ENCODE peak calls at places on chromosome 12, in eight cellular contexts. B is lung; H is foreskin fibroblast; G is heart right ventricle; R is AG04450; V is CD8-positive, alpha-beta T cell; E is upper lobe of right lung; S is stomach. T is an unnamed sample.

GRCh38 chr12:56257491-56258067 is 605 bp downstream of the ANKRD52 start:
- DNase-seq in E (no peak), V (no peak), H (peak), R (no peak), S (no peak), G (no peak), B (no peak), T (no peak)

GRCh38 chr12:40054554-40055226 is 51.2 kb downstream of the SLC2A13 start:
- DNase-seq in H (peak), B (no peak), E (no peak), S (no peak), G (peak), V (no peak), R (peak), T (no peak)

GRCh38 chr12:75345531-75345930 is 11.1 kb downstream of the GLIPR1L1 start:
- DNase-seq in H (peak), B (no peak), R (no peak), V (no peak), S (no peak), E (no peak), G (no peak), T (no peak)

GRCh38 chr12:124734224-124734788 is 129.4 kb downstream of the SCARB1 start:
- DNase-seq in S (no peak), E (peak), B (peak), V (no peak), R (no peak), H (peak), G (no peak), T (no peak)

GRCh38 chr12:128684357-128684756 is 139.4 kb downstream of the SLC15A4 start:
- DNase-seq in G (no peak), B (no peak), E (no peak), V (no peak), S (no peak), R (no peak), H (no peak), T (no peak)

GRCh38 chr12:124764451-124764850 is 99.2 kb downstream of the SCARB1 start:
- DNase-seq in E (no peak), B (no peak), V (no peak), G (no peak), R (no peak), S (no peak), H (peak), T (peak)

GRCh38 chr12:26118356-26118755 is 6.5 kb downstream of the BHLHE41 start:
- DNase-seq in E (no peak), B (no peak), G (no peak), H (no peak), V (no peak), S (no peak), R (no peak), T (no peak)

GRCh38 chr12:10214877-10215267 is 2.2 kb downstream of the GABARAPL1 start:
- DNase-seq in S (no peak), H (no peak), G (no peak), E (no peak), V (no peak), R (no peak), B (no peak), T (no peak)

GRCh38 chr12:116171549-116171948 is 105.9 kb downstream of the MED13L start:
- DNase-seq in E (no peak), S (no peak), V (no peak), R (no peak), B (no peak), H (peak), G (no peak), T (no peak)

GRCh38 chr12:123389560-123390351 is 5.8 kb downstream of the KMT5A start:
- DNase-seq in S (peak), V (no peak), E (peak), G (peak), R (no peak), B (peak), H (peak), T (no peak)

GRCh38 chr12:6769003-6769389 is 2.8 kb downstream of the PTMS start:
- DNase-seq in S (no peak), H (peak), G (peak), R (no peak), E (no peak), B (no peak), V (no peak), T (no peak)

GRCh38 chr12:16606201-16606849 is 363 bp upstream of the LMO3 start:
- DNase-seq in B (peak), H (peak), V (no peak), G (no peak), S (no peak), R (no peak), E (peak), T (no peak)

GRCh38 chr12:71865166-71865713 is 25.7 kb downstream of the TBC1D15 start:
- DNase-seq in S (no peak), V (no peak), R (peak), H (peak), G (no peak), B (no peak), E (no peak), T (peak)

GRCh38 chr12:92735131-92735721 is 32.4 kb downstream of the PLEKHG7 start:
- DNase-seq in S (no peak), R (peak), H (peak), V (no peak), B (no peak), G (peak), E (no peak), T (peak)

GRCh38 chr12:752673-753400 is 458 bp downstream of the WNK1 start:
- DNase-seq in H (peak), S (peak), G (peak), E (peak), B (peak), V (peak), R (no peak), T (no peak)

GRCh38 chr12:3117628-3118027 is 40.4 kb downstream of the TSPAN9 start:
- DNase-seq in H (peak), G (no peak), B (no peak), V (no peak), E (no peak), S (no peak), R (peak), T (peak)

GRCh38 chr12:84375472-84375871 is 537.1 kb downstream of the SLC6A15 start:
- DNase-seq in E (no peak), H (peak), V (no peak), S (no peak), R (peak), G (no peak), B (no peak), T (no peak)

GRCh38 chr12:76337583-76337982 is 10.6 kb downstream of the BBS10 start:
- DNase-seq in S (no peak), H (peak), V (no peak), E (no peak), R (no peak), G (no peak), B (no peak), T (no peak)

GRCh38 chr12:91637789-91638624 is 455.4 kb upstream of the DCN start:
- DNase-seq in H (no peak), B (no peak), E (no peak), G (no peak), V (no peak), S (no peak), R (no peak), T (no peak)

GRCh38 chr12:114136656-114137055 is 170.5 kb upstream of the RBM19 start:
- DNase-seq in B (no peak), S (no peak), V (no peak), E (no peak), H (peak), G (no peak), R (no peak), T (peak)

GRCh38 chr12:112182499-112182898 is 57.1 kb downstream of the TRAFD1 start:
- DNase-seq in E (no peak), R (no peak), B (no peak), G (no peak), S (no peak), H (no peak), V (no peak), T (no peak)

DNA sequence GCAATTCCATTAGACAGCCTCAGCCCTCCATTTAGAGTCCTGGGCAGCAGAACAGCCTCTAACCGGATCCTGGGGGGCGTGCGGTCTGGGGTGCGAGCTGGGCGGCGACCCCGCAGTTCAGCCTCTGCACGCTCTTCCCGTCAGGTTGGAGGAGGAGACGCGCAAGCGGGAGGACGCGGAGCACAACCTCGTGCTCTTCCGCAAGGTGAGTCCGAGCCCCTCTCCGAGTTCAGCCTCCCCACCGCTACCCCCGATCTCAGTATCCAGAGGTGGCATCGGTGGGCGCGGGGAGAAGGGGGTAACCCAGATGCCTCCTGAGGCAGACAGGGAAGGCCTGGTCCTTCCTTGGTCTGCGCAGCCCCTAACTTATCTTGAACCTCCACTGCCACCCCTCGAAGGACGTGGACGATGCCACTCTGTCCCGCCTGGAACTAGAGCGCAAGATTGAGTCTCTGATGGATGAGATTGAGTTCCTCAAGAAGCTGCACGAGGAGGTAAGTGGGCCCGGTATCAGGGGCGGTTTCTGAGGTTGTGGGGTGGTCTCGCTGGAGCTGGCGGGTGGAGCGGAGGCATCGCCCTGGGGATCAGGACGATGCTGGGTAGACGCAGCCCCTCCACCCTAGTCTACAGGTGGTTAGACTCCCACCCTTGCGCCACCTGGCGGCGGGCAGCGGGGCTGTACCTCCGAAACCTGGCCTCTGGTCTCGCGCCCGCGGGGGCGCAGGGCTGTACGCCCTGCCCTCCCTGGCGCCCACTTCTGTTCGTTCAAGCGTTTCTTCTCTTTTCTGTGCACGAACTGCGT is 1.3 kb downstream of the PRPH start:
- DNase-seq in S (peak), E (peak), H (peak), B (peak), V (peak), G (no peak), R (no peak), T (no peak)
- H3K4me3 ChIP-seq in S (peak), E (peak), H (no peak), B (no peak), V (peak), G (no peak), R (no peak), T (no peak)

DNA sequence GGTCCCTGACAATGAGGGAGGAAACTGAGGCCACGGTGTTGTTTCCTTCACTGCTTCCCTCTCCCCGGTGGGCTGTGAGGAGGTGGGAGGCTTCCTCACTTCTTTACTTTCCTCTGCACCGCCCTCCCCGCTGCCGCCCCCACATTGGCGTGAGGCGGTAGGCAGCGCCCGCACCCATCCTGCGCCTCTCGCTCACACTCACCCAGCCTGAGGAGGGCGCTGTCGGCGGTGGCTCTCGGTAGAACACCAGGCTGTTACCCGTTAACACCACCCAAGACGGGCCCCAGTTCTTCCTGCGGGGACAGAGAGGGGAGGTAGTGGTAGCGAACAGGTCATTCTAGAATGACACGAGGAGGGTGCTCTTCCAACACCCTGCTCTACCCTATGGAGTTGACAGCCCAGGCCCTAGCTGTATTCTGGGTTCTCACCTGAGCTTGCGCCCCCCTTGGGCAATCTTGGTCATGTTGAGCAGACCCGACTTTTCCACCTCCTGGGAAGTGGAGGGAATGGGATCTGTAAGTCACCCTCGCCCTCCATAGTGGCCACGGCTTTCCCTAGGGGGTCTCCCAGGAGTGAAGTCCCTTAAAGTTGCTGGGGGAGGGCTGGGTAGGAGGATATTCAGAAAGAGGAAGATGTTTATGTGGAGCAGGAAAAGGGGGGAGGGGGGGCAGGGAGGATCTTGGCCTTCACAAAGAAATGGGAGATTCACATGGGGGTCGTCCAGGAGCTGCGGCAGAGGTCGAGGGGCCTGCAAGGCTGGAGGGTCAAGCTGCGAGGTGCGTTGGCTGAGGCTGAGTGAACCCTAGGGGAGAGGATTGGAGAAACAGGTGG is 3.3 kb downstream of the ARHGAP9 start:
- DNase-seq in H (no peak), R (no peak), E (peak), S (peak), V (peak), G (no peak), B (no peak), T (no peak)
- TF ChIP-seq CTCF in H (no peak), R (peak), E (peak), S (no peak), V (peak), G (no peak), B (no peak), T (peak)

GRCh38 chr12:110234197-110235154 is 46.6 kb upstream of the ATP2A2 start:
- DNase-seq in G (no peak), R (no peak), E (no peak), S (no peak), H (no peak), V (no peak), B (no peak), T (no peak)
- H3K4me3 ChIP-seq in G (peak), R (no peak), E (no peak), S (no peak), H (no peak), V (no peak), B (no peak), T (no peak)

GRCh38 chr12:14108702-14109101 is 127.3 kb upstream of the GRIN2B start:
- DNase-seq in R (no peak), B (no peak), S (no peak), E (no peak), V (no peak), G (no peak), H (no peak), T (no peak)

GRCh38 chr12:14113031-14113430 is 131.6 kb upstream of the GRIN2B start:
- DNase-seq in E (no peak), V (no peak), G (no peak), B (no peak), H (no peak), R (no peak), S (no peak), T (no peak)

DNA sequence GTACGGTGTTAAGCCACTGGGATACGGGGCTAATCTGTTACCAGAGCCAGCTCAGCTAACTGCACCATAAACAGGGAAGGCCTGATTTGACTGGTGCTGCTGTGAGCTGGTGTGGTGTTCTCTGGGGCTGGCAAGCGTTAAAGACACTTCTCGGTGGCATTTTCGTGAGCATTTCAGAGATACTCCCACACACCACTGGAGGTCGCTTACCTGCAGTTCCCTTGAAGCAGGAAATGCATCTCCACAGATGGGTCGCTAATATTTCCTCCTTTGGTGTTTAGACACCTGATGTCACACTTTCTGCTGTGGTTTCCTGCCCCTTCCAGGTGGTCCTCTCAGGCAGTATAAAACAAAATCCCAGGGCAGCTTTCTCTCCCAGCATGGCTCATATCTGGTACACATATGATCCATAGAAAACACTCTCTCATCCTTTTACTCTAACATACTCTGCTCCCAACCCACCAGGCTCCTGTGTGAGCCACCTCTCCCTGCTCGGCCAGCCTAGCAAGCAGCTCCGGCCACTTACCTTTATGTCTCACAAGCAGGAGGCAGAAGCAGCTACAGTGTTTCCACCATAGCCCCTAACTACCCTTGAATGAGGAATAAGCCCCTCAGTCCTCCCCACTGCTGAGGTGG is 129.9 kb upstream of the GRIN2B start:
- DNase-seq in R (no peak), E (no peak), S (no peak), H (no peak), G (no peak), B (no peak), V (no peak), T (no peak)
- TF ChIP-seq CTCF in R (no peak), E (no peak), S (no peak), H (no peak), G (no peak), B (no peak), V (no peak), T (no peak)

GRCh38 chr12:105109465-105110212 is 2.1 kb downstream of the WASHC4 start:
- DNase-seq in V (no peak), S (no peak), R (no peak), B (no peak), G (no peak), E (no peak), H (peak), T (no peak)

GRCh38 chr12:105113094-105113493 is 5.6 kb downstream of the WASHC4 start:
- DNase-seq in G (no peak), H (no peak), B (no peak), E (no peak), V (no peak), S (no peak), R (no peak), T (no peak)

GRCh38 chr12:105107176-105107496 is 395 bp upstream of the WASHC4 start:
- DNase-seq in R (no peak), V (no peak), H (peak), G (no peak), E (no peak), S (no peak), B (no peak), T (no peak)

GRCh38 chr12:105107497-105108371 is at the start of gene WASHC4:
- DNase-seq in E (peak), V (peak), H (peak), R (peak), G (peak), S (peak), B (peak), T (peak)

GRCh38 chr12:105110851-105111250 is 3.3 kb downstream of the WASHC4 start:
- DNase-seq in V (no peak), S (no peak), E (no peak), R (no peak), H (no peak), B (no peak), G (no peak), T (no peak)
- H3K4me3 ChIP-seq in V (no peak), S (no peak), E (no peak), R (no peak), H (peak), B (no peak), G (no peak), T (no peak)

GRCh38 chr12:41274643-41275042 is 86.5 kb downstream of the PDZRN4 start:
- DNase-seq in R (no peak), H (no peak), E (no peak), V (no peak), B (no peak), G (no peak), S (no peak), T (no peak)

GRCh38 chr12:41277019-41277770 is 89.1 kb downstream of the PDZRN4 start:
- DNase-seq in E (no peak), B (no peak), S (no peak), H (peak), R (peak), G (no peak), V (no peak), T (peak)
- TF ChIP-seq CTCF in E (peak), B (peak), S (no peak), H (peak), R (peak), G (peak), V (peak), T (peak)

GRCh38 chr12:31584782-31585181 is 6.2 kb downstream of the DENND5B start:
- DNase-seq in R (no peak), B (no peak), H (no peak), G (no peak), V (no peak), S (no peak), E (no peak), T (no peak)

GRCh38 chr12:31585271-31585670 is 5.7 kb downstream of the DENND5B start:
- DNase-seq in E (no peak), S (no peak), H (peak), G (no peak), B (no peak), R (no peak), V (no peak), T (no peak)

GRCh38 chr12:31588976-31589375 is 2.0 kb downstream of the DENND5B start:
- DNase-seq in S (no peak), E (no peak), G (no peak), R (no peak), H (peak), B (no peak), V (no peak), T (no peak)

GRCh38 chr12:31585895-31586294 is 5.0 kb downstream of the DENND5B start:
- DNase-seq in E (no peak), V (no peak), G (no peak), R (no peak), S (no peak), H (no peak), B (no peak), T (no peak)

GRCh38 chr12:31586703-31587102 is 4.2 kb downstream of the DENND5B start:
- DNase-seq in G (no peak), B (no peak), H (no peak), S (no peak), E (no peak), V (no peak), R (no peak), T (no peak)
- H3K4me3 ChIP-seq in G (no peak), B (no peak), H (no peak), S (no peak), E (no peak), V (no peak), R (no peak), T (no peak)

GRCh38 chr12:51823875-51824565 is 24.5 kb downstream of the FIGNL2 start:
- DNase-seq in G (peak), R (peak), V (no peak), S (peak), H (peak), B (no peak), E (no peak), T (peak)
- TF ChIP-seq CTCF in G (peak), R (peak), V (peak), S (no peak), H (peak), B (peak), E (peak), T (peak)

T was measured in HFF-Myc.